ENCODE peak calls at places on chromosomes 1 and 21, in six cellular contexts. T is omental fat pad, A is SK-N-MC, C is AG10803, R is mesothelial cell of epicardium, M is pancreas. E is an unnamed sample.

GRCh38 chr1:184113251-184113650 is 61.7 kb downstream of the TSEN15 start:
- DNase-seq in A (peak; percentile 55), R (no peak), M (no peak), T (no peak), C (peak; percentile 64), E (no peak)

GRCh38 chr1:22263359-22263758 is 120.5 kb upstream of the WNT4 start:
- DNase-seq in M (no peak), A (no peak), T (no peak), C (no peak), R (no peak), E (no peak)

GRCh38 chr21:45329261-45330074 is 41.8 kb upstream of the POFUT2 start:
- DNase-seq in A (no peak), T (no peak), R (no peak), M (peak; percentile 74), C (no peak), E (peak; percentile 67)

GRCh38 chr1:119674110-119674509 is 26.0 kb upstream of the ZNF697 start:
- DNase-seq in T (no peak), M (no peak), A (no peak), R (no peak), C (peak; percentile 52), E (no peak)

GRCh38 chr1:214363386-214363785 is 82.4 kb downstream of the SMYD2 start:
- DNase-seq in T (no peak), R (no peak), C (peak; percentile 39), A (no peak), M (no peak), E (no peak)

GRCh38 chr1:244353572-244354091 is 98.1 kb downstream of the ADSS2 start:
- DNase-seq in R (no peak), M (no peak), T (peak; percentile 32), C (peak; percentile 91), A (no peak), E (no peak)

GRCh38 chr1:228289996-228290881 is 82.4 kb downstream of the OBSCN start:
- DNase-seq in R (peak; percentile 34), C (no peak), M (no peak), T (no peak), A (no peak), E (peak; percentile 30)

GRCh38 chr1:59186656-59187055 is 110.2 kb upstream of the FGGY start:
- DNase-seq in R (no peak), T (no peak), C (peak; percentile 74), M (no peak), A (no peak), E (no peak)

GRCh38 chr21:45079351-45079750 is 5.0 kb downstream of the ADARB1 start:
- DNase-seq in T (no peak), A (no peak), C (no peak), M (no peak), R (no peak), E (no peak)

GRCh38 chr1:207088731-207089626 is at the start of gene C4BPB:
- DNase-seq in R (no peak), T (no peak), M (peak; percentile 68), A (no peak), C (no peak), E (no peak)

GRCh38 chr1:240465531-240465940 is 146.4 kb downstream of the GREM2 start:
- DNase-seq in C (no peak), A (no peak), R (no peak), T (no peak), M (no peak), E (no peak)

GRCh38 chr1:206814716-206815341 is 42.5 kb upstream of the IL10 start:
- DNase-seq in R (no peak), T (no peak), C (peak; percentile 75), A (no peak), M (no peak), E (no peak)

GRCh38 chr1:82449671-82450070 is 648.9 kb downstream of the ADGRL2 start:
- DNase-seq in A (no peak), R (no peak), M (no peak), C (peak; percentile 6), T (no peak), E (no peak)

GRCh38 chr1:10537082-10537766 is 62.5 kb downstream of the PEX14 start:
- DNase-seq in C (no peak), M (no peak), T (no peak), A (no peak), R (no peak), E (no peak)

GRCh38 chr1:7255303-7256058 is 470.2 kb downstream of the CAMTA1 start:
- DNase-seq in C (peak; percentile 29), M (no peak), R (peak; percentile 27), T (no peak), A (no peak), E (no peak)

GRCh38 chr1:1906185-1907097 is 8.6 kb upstream of the CALML6 start:
- DNase-seq in T (peak; percentile 70), C (peak; percentile 77), M (peak; percentile 86), A (no peak), R (peak; percentile 83), E (peak; percentile 86)

E was measured in left lung.